ENCODE peak calls at places on chromosomes 1 and 21, in six cellular contexts. One of them, this sample, is unnamed.

GRCh38 chr1:40076895-40077312 is 20.1 kb downstream of the PPT1 start:
- DNase-seq in K562: peak
- DNase-seq in HepG2: no peak
- DNase-seq in GM12878: no peak
- DNase-seq in H1: no peak
- DNase-seq in SK-N-SH: no peak
- DNase-seq in this sample: no peak

GRCh38 chr1:119040489-119040888 is 52.3 kb upstream of the TBX15 start:
- DNase-seq in GM12878: no peak
- DNase-seq in K562: no peak
- DNase-seq in H1: no peak
- DNase-seq in HepG2: no peak
- DNase-seq in SK-N-SH: no peak
- DNase-seq in this sample: no peak

GRCh38 chr21:33374080-33374873 is 28.9 kb upstream of the IFNGR2 start:
- DNase-seq in SK-N-SH: peak
- DNase-seq in HepG2: peak
- DNase-seq in GM12878: no peak
- DNase-seq in H1: no peak
- DNase-seq in K562: peak
- DNase-seq in this sample: peak

GRCh38 chr21:15159382-15160020 is 94.7 kb upstream of the NRIP1 start:
- DNase-seq in GM12878: no peak
- DNase-seq in SK-N-SH: no peak
- DNase-seq in HepG2: no peak
- DNase-seq in K562: no peak
- DNase-seq in H1: no peak
- DNase-seq in this sample: peak

GRCh38 chr1:77316006-77316405 is 34.2 kb downstream of the AK5 start:
- DNase-seq in SK-N-SH: no peak
- DNase-seq in GM12878: no peak
- DNase-seq in H1: no peak
- DNase-seq in K562: no peak
- DNase-seq in HepG2: no peak
- DNase-seq in this sample: no peak

GRCh38 chr21:27156666-27157065 is 189.8 kb upstream of the ADAMTS5 start:
- DNase-seq in K562: no peak
- DNase-seq in GM12878: no peak
- DNase-seq in SK-N-SH: no peak
- DNase-seq in HepG2: no peak
- DNase-seq in H1: no peak
- DNase-seq in this sample: no peak

GRCh38 chr1:16026723-16027484 is 5.1 kb downstream of the CLCNKA start:
- DNase-seq in HepG2: no peak
- DNase-seq in H1: peak
- DNase-seq in GM12878: no peak
- DNase-seq in SK-N-SH: peak
- DNase-seq in K562: peak
- DNase-seq in this sample: no peak

GRCh38 chr1:41678141-41678878 is 193.8 kb upstream of the EDN2 start:
- DNase-seq in GM12878: no peak
- DNase-seq in H1: no peak
- DNase-seq in HepG2: no peak
- DNase-seq in SK-N-SH: no peak
- DNase-seq in K562: no peak
- DNase-seq in this sample: no peak

GRCh38 chr21:37475186-37475868 is 108.8 kb downstream of the DYRK1A start:
- DNase-seq in K562: no peak
- DNase-seq in SK-N-SH: no peak
- DNase-seq in HepG2: no peak
- DNase-seq in H1: no peak
- DNase-seq in GM12878: no peak
- DNase-seq in this sample: no peak

GRCh38 chr1:159015440-159015909 is 5.8 kb downstream of the IFI16 start:
- DNase-seq in HepG2: no peak
- DNase-seq in H1: no peak
- DNase-seq in K562: peak
- DNase-seq in GM12878: peak
- DNase-seq in SK-N-SH: no peak
- DNase-seq in this sample: peak

GRCh38 chr1:22255341-22256212 is 112.7 kb upstream of the WNT4 start:
- DNase-seq in H1: no peak
- DNase-seq in K562: no peak
- DNase-seq in HepG2: no peak
- DNase-seq in SK-N-SH: no peak
- DNase-seq in GM12878: no peak
- DNase-seq in this sample: no peak

GRCh38 chr1:23044035-23044434 is 24.8 kb downstream of the KDM1A start:
- DNase-seq in HepG2: no peak
- DNase-seq in SK-N-SH: no peak
- DNase-seq in K562: no peak
- DNase-seq in GM12878: no peak
- DNase-seq in H1: no peak
- DNase-seq in this sample: no peak

GRCh38 chr21:44601596-44602473 is 1.4 kb downstream of the KRTAP10-7 start:
- DNase-seq in H1: no peak
- DNase-seq in GM12878: no peak
- DNase-seq in K562: no peak
- DNase-seq in HepG2: no peak
- DNase-seq in SK-N-SH: no peak
- DNase-seq in this sample: no peak

GRCh38 chr1:160342520-160342919 is 530 bp downstream of the COPA start:
- DNase-seq in H1: no peak
- DNase-seq in GM12878: no peak
- DNase-seq in HepG2: no peak
- DNase-seq in K562: peak
- DNase-seq in SK-N-SH: no peak
- DNase-seq in this sample: no peak

GRCh38 chr21:35198982-35199732 is 150.1 kb upstream of the RUNX1 start:
- DNase-seq in H1: no peak
- DNase-seq in SK-N-SH: no peak
- DNase-seq in GM12878: no peak
- DNase-seq in HepG2: no peak
- DNase-seq in K562: no peak
- DNase-seq in this sample: no peak

GRCh38 chr1:60757485-60757884 is 324.9 kb upstream of the NFIA start:
- DNase-seq in SK-N-SH: no peak
- DNase-seq in HepG2: no peak
- DNase-seq in GM12878: no peak
- DNase-seq in K562: no peak
- DNase-seq in H1: no peak
- DNase-seq in this sample: no peak

GRCh38 chr1:206908038-206908437 is 10.8 kb downstream of the IL24 start:
- DNase-seq in H1: no peak
- DNase-seq in K562: no peak
- DNase-seq in SK-N-SH: no peak
- DNase-seq in GM12878: no peak
- DNase-seq in HepG2: no peak
- DNase-seq in this sample: no peak

GRCh38 chr1:53947172-53947835 is 1.2 kb downstream of the LRRC42 start:
- DNase-seq in K562: peak
- DNase-seq in GM12878: no peak
- DNase-seq in HepG2: no peak
- DNase-seq in SK-N-SH: no peak
- DNase-seq in H1: no peak
- DNase-seq in this sample: no peak

GRCh38 chr1:209624516-209625204 is 27.6 kb downstream of the LAMB3 start:
- DNase-seq in SK-N-SH: no peak
- DNase-seq in GM12878: no peak
- DNase-seq in HepG2: no peak
- DNase-seq in K562: no peak
- DNase-seq in H1: no peak
- DNase-seq in this sample: no peak

GRCh38 chr1:209626633-209627348 is 25.4 kb downstream of the LAMB3 start:
- DNase-seq in H1: no peak
- DNase-seq in K562: no peak
- DNase-seq in SK-N-SH: no peak
- DNase-seq in HepG2: no peak
- DNase-seq in GM12878: no peak
- DNase-seq in this sample: no peak

GRCh38 chr1:209625205-209625549 is 27.0 kb downstream of the LAMB3 start:
- DNase-seq in SK-N-SH: no peak
- DNase-seq in K562: no peak
- DNase-seq in HepG2: no peak
- DNase-seq in GM12878: no peak
- DNase-seq in H1: no peak
- DNase-seq in this sample: no peak

GRCh38 chr1:209627349-209628196 is 24.7 kb downstream of the LAMB3 start:
- DNase-seq in SK-N-SH: peak
- DNase-seq in H1: peak
- DNase-seq in K562: peak
- DNase-seq in HepG2: peak
- DNase-seq in GM12878: no peak
- DNase-seq in this sample: no peak

DNA sequence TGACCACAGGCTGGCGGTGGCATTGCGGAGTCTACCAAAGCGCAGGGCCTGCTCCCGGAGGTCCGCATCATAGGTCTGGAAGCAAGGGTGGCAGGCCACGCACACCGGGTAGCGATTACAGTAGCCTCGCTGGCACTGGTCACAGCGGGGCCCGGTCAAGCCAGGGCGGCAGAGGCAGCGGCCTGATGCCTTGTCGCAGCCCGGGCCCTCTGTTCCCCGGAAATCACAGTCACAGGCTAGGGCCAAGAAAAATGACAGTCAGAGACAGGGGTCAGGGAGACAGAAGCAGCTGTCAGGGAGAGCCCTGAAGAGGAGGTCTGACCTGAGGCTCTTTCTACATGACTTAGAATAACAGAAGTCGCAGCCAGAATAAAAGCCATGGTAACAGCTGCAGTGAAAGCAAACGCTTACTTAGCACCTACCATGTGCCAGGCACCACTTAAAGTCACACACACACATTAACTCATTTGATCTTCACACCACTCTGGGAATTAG is 26.4 kb downstream of the LAMB3 start:
- DNase-seq in H1: no peak
- DNase-seq in SK-N-SH: no peak
- DNase-seq in HepG2: no peak
- DNase-seq in K562: no peak
- DNase-seq in GM12878: no peak
- DNase-seq in this sample: no peak
- TF ChIP-seq GABPA in H1: no peak
- TF ChIP-seq GABPA in SK-N-SH: no peak
- TF ChIP-seq GABPA in HepG2: no peak
- TF ChIP-seq GABPA in K562: no peak
- TF ChIP-seq GABPA in GM12878: no peak
- TF ChIP-seq GABPA in this sample: no peak

DNA sequence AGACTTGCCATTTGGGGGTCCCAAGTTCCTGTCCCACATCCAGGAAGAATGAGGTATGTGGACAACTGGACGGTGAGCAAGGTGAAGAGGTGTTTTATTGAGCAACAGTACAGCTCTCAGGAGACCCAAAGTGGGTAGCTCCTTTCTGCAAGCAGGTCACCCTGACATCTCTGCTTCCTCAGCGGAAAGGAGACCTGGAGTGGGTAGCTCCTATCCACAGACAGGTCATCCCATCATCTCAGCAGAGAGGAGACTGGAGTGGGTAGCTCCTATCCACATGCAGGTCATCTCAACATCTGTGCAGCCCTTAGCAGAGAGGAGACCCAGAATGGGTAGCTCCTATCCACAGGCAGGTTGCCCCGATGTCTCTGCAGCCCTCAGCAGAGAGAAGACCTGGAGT is 13.8 kb upstream of the FNBP1L start:
- DNase-seq in K562: no peak
- DNase-seq in SK-N-SH: no peak
- DNase-seq in H1: no peak
- DNase-seq in GM12878: no peak
- DNase-seq in HepG2: no peak
- DNase-seq in this sample: no peak
- TF ChIP-seq GABPA in K562: no peak
- TF ChIP-seq GABPA in SK-N-SH: no peak
- TF ChIP-seq GABPA in H1: no peak
- TF ChIP-seq GABPA in GM12878: no peak
- TF ChIP-seq GABPA in HepG2: no peak
- TF ChIP-seq GABPA in this sample: no peak

DNA sequence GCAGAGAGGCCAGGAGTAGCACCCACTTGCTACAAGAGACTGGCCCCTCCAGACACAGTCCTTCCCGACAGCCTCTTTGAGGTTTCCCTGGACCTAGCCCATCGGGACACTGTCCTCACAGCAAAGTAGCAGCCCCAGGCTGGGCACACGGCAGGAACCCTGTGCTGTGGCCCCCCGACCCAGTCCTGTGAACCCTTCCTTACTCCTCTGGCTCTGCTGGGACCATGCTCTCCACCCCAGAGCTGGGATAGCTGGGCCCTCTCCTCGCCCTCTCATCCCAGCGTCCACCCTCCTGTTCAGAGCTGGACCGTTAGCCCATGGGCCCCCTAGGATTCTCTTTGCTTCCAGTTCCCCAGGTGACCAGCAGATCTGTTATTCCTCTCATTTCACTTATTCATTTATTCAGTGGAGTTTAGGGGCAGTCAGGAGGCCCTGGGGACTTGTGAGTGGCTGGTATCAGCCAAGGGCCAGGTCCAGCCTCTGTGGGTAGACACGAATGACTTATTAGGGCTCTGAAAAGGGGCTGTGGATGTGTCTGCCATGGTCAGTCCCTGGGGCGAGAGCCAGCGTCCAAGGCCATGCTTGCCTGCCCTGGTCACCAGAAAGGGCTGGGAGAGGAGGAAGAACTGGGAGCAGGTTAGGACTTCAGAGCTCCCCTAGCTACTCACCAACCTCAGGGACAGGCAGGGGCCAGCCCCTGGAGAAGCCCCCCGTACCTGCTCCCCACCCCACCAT is 117.6 kb upstream of the RUNX3 start:
- DNase-seq in GM12878: no peak
- DNase-seq in SK-N-SH: no peak
- DNase-seq in K562: no peak
- DNase-seq in H1: no peak
- DNase-seq in HepG2: no peak
- DNase-seq in this sample: no peak
- TF ChIP-seq GABPA in GM12878: no peak
- TF ChIP-seq GABPA in SK-N-SH: no peak
- TF ChIP-seq GABPA in K562: no peak
- TF ChIP-seq GABPA in H1: no peak
- TF ChIP-seq GABPA in HepG2: no peak
- TF ChIP-seq GABPA in this sample: no peak

DNA sequence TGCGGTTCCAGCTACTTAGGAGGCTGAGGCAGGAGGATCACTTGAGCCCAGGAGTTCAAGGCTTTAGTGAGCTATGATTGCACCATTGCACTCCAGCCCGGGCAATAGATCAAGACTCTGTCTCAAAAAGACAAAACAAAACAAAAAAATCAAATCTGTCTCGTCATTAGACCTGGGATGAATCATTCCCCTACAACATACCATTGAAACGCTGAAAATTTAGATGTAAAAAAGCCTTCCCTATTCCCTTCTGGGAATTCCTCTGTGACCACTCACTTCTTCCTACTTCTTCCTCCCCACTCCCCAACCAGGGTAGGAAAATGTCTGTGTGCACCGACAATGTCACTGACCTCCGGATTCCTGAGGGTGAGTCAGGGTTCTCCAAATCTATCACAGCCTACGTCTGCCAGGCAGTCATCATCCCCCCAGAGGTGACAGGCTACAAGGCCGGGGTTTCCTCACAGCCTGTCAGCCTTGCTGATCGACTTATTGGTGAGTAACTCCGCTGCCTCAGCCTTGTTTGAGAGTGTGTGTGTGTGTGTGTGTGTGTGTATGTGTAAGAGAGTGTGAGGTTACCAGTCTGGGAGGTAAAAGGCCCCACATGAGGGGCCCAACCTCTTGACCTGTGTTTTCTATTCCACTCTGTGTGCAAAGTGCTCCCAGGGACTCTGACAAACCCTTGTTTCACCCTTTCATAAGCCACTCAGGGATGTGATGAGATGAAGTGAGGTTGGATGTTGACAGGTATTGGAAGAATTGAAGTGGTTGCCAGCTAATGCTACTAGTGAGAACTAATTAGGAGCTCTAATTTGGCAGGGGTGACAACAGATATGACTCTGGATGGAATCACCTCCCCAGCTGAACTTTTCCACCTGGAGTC is 16.3 kb upstream of the SARS1 start:
- DNase-seq in K562: peak
- DNase-seq in SK-N-SH: no peak
- DNase-seq in H1: peak
- DNase-seq in GM12878: no peak
- DNase-seq in HepG2: peak
- DNase-seq in this sample: no peak
- TF ChIP-seq GABPA in K562: peak
- TF ChIP-seq GABPA in SK-N-SH: no peak
- TF ChIP-seq GABPA in H1: no peak
- TF ChIP-seq GABPA in GM12878: no peak
- TF ChIP-seq GABPA in HepG2: no peak
- TF ChIP-seq GABPA in this sample: no peak

This sample was measured in HL-60.